ENCODE peak calls at places on chromosomes 16 and 17, in six cellular contexts. E is WERI-Rb-1; C is CD8-positive, alpha-beta T cell; F is heart right ventricle; X is esophagus squamous epithelium; Q is uterus. G is an unnamed sample.

GRCh38 chr17:1941241-1942065 is 83.7 kb downstream of the RTN4RL1 start:
- DNase-seq in C (no peak), X (no peak), F (no peak), Q (no peak), E (no peak), G (no peak)

GRCh38 chr16:56970934-56971767 is 9.4 kb downstream of the CETP start:
- DNase-seq in C (no peak), F (no peak), E (no peak), Q (no peak), X (no peak), G (no peak)

GRCh38 chr17:78442648-78443128 is 64.2 kb downstream of the PGS1 start:
- DNase-seq in C (peak), E (no peak), F (peak), X (peak), Q (peak), G (no peak)

GRCh38 chr17:67388986-67389385 is 11.9 kb downstream of the PITPNC1 start:
- DNase-seq in X (no peak), F (no peak), C (no peak), Q (no peak), E (no peak), G (no peak)

GRCh38 chr17:65156185-65156834 is 19.1 kb downstream of the RGS9 start:
- DNase-seq in Q (no peak), C (no peak), E (peak), X (no peak), F (no peak), G (no peak)

GRCh38 chr16:17448640-17449638 is 21.8 kb downstream of the XYLT1 start:
- DNase-seq in C (peak), X (no peak), E (no peak), Q (no peak), F (peak), G (peak)

GRCh38 chr17:58447039-58447975 is 30.0 kb upstream of the RNF43 start:
- DNase-seq in X (no peak), C (peak), Q (no peak), F (peak), E (peak), G (peak)

GRCh38 chr16:72926671-72927070 is 121.3 kb downstream of the ZFHX3 start:
- DNase-seq in F (no peak), E (no peak), Q (no peak), X (no peak), C (no peak), G (no peak)

GRCh38 chr16:74596586-74596985 is 10.3 kb downstream of the GLG1 start:
- DNase-seq in Q (no peak), F (no peak), E (no peak), X (no peak), C (no peak), G (no peak)

GRCh38 chr17:7961436-7961835 is 29.4 kb downstream of the CNTROB start:
- DNase-seq in E (no peak), C (no peak), F (no peak), X (no peak), Q (peak), G (no peak)

GRCh38 chr17:28147026-28147425 is 104.5 kb downstream of the NLK start:
- DNase-seq in X (no peak), Q (no peak), E (no peak), C (no peak), F (no peak), G (no peak)

GRCh38 chr17:9021985-9022552 is 759 bp downstream of the NTN1 start:
- DNase-seq in Q (peak), C (no peak), E (peak), X (no peak), F (peak), G (no peak)

GRCh38 chr17:47872019-47872650 is 21.2 kb upstream of the SP6 start:
- DNase-seq in C (no peak), F (no peak), Q (no peak), X (no peak), E (no peak), G (no peak)

GRCh38 chr16:81786321-81786720 is 7.2 kb downstream of the PLCG2 start:
- DNase-seq in Q (no peak), F (no peak), E (no peak), C (no peak), X (no peak), G (no peak)

GRCh38 chr17:82255573-82255972 is 17.9 kb downstream of the CSNK1D start:
- DNase-seq in E (no peak), F (no peak), C (no peak), X (no peak), Q (no peak), G (no peak)

GRCh38 chr16:84013787-84014569 is 28.6 kb downstream of the SLC38A8 start:
- DNase-seq in C (peak), E (peak), Q (no peak), F (no peak), X (no peak), G (peak)

GRCh38 chr17:65797809-65798208 is 236.4 kb upstream of the AXIN2 start:
- DNase-seq in C (no peak), X (no peak), F (no peak), Q (no peak), E (peak), G (no peak)

GRCh38 chr16:52861614-52862022 is 191.1 kb downstream of the CHD9NB start:
- DNase-seq in F (no peak), C (no peak), E (peak), X (no peak), Q (no peak), G (no peak)

GRCh38 chr17:5413682-5414081 is 5.8 kb downstream of the NUP88 start:
- DNase-seq in X (no peak), C (no peak), F (no peak), Q (no peak), E (no peak), G (no peak)

GRCh38 chr17:60941028-60941427 is 263.4 kb downstream of the BCAS3 start:
- DNase-seq in Q (peak), E (no peak), X (no peak), C (no peak), F (peak), G (no peak)

GRCh38 chr16:78897299-78897698 is 703.2 kb downstream of the MAF start:
- DNase-seq in X (no peak), C (no peak), E (no peak), F (no peak), Q (no peak), G (no peak)

GRCh38 chr16:53142823-53143568 is 88.2 kb downstream of the CHD9 start:
- DNase-seq in C (no peak), Q (no peak), X (no peak), F (no peak), E (no peak), G (no peak)

GRCh38 chr16:69131167-69131748 is 1.1 kb downstream of the CHTF8 start:
- DNase-seq in X (no peak), E (peak), C (no peak), Q (no peak), F (peak), G (peak)

GRCh38 chr17:56319531-56319930 is 166.3 kb downstream of the ANKFN1 start:
- DNase-seq in C (no peak), Q (no peak), F (no peak), E (no peak), X (no peak), G (no peak)

GRCh38 chr16:81696136-81696958 is 82.7 kb upstream of the PLCG2 start:
- DNase-seq in C (no peak), F (no peak), E (no peak), Q (no peak), X (no peak), G (no peak)

GRCh38 chr16:81527477-81528178 is 83.0 kb downstream of the CMIP start:
- DNase-seq in F (no peak), Q (no peak), E (no peak), C (no peak), X (no peak), G (no peak)

GRCh38 chr17:76179496-76180467 is 38.7 kb upstream of the FOXJ1 start:
- DNase-seq in X (no peak), F (no peak), C (no peak), Q (no peak), E (no peak), G (peak)

GRCh38 chr16:73262931-73263330 is 215.0 kb upstream of the ZFHX3 start:
- DNase-seq in F (no peak), X (no peak), E (no peak), C (no peak), Q (no peak), G (no peak)

GRCh38 chr16:4937782-4938682 is 1.1 kb upstream of the PPL start:
- DNase-seq in X (no peak), E (no peak), C (no peak), F (no peak), Q (no peak), G (no peak)

GRCh38 chr16:4936181-4936990 is 562 bp downstream of the PPL start:
- DNase-seq in C (no peak), X (no peak), E (peak), Q (no peak), F (no peak), G (no peak)

GRCh38 chr16:4938683-4939030 is 1.7 kb upstream of the PPL start:
- DNase-seq in C (no peak), Q (no peak), E (no peak), X (no peak), F (no peak), G (no peak)

GRCh38 chr16:4935231-4935855 is 1.6 kb downstream of the PPL start:
- DNase-seq in Q (peak), X (no peak), F (peak), C (no peak), E (no peak), G (no peak)

DNA sequence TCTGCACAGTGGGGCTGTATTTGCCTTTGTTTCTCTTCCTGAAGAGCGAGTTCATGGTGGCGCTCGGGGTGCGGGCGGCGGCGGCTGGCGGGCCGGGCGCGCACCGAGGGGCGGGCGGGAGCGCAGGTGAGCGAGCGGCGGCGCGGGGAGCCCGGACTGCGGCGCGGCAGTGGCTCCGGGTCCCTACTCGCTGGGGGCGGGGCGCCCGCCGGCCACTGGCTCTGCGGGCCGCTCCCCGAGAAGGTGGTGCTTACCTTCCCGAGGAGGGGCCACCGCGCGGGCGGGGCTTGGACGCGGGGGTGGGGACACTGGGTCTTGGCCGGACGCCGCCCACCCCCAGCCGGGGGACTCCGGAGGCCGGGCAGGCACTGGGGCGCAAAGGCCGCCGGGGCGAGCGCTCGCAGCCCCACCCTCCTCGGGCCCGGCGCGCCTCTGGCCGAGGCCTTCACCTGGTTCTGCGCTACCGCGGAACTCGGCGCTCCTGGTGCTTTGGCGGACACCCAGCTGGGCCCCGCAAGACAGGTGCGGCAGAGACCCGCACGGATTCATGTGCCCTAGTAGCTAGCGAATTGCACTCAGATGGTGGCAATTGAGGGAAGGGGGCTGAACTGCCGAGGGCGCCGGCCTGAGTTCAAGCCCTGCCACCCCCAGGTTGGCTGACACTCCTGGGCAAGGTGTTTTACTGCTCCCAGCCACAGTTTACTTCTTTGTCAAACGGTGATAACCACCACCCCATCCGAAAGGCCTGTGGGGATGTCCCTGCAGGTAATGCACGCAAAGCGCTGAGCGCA is at the start of gene PPL:
- DNase-seq in Q (peak), E (peak), X (no peak), F (peak), C (no peak), G (no peak)
- H3K4me3 ChIP-seq in Q (peak), E (peak), X (peak), F (peak), C (no peak), G (no peak)

GRCh38 chr16:66524601-66525164 is 25.2 kb downstream of the TK2 start:
- DNase-seq in C (no peak), E (no peak), F (no peak), Q (no peak), X (no peak), G (no peak)

GRCh38 chr16:66528294-66528693 is 21.6 kb downstream of the TK2 start:
- DNase-seq in Q (no peak), F (no peak), X (no peak), E (no peak), C (no peak), G (no peak)

GRCh38 chr16:66525396-66526180 is 24.3 kb downstream of the TK2 start:
- DNase-seq in E (no peak), X (no peak), Q (no peak), F (no peak), C (no peak), G (no peak)

GRCh38 chr16:66534376-66534799 is 15.5 kb downstream of the TK2 start:
- DNase-seq in E (no peak), C (no peak), F (no peak), Q (no peak), X (no peak), G (no peak)

DNA sequence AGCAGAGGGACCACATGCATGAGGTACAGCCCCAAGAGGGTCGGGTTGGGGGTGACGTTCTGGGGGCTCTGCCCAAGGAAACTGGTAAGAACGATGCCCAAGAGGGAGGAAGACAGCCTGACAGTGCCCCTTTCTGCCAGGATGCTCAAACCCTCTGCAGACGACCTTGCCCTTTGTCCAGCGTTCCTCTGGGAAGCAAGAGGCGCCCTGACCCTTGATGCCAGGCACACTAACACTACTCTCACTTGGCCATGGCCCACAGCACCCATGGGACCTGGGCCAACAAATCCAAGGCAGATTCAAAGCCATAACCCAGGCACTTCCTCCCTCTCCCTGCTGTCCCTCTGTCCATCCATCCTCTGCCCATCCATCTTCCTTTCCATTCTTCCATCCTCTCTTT is 20.4 kb downstream of the TK2 start:
- DNase-seq in F (no peak), E (no peak), X (no peak), Q (no peak), C (no peak), G (no peak)
- H3K27ac ChIP-seq in F (no peak), E (no peak), X (no peak), Q (no peak), C (no peak), G (no peak)

GRCh38 chr17:50204431-50204830 is 3.0 kb upstream of the COL1A1 start:
- DNase-seq in E (no peak), Q (peak), F (no peak), X (no peak), C (no peak), G (no peak)
- H3K4me3 ChIP-seq in E (no peak), Q (no peak), F (no peak), X (no peak), C (no peak), G (no peak)

DNA sequence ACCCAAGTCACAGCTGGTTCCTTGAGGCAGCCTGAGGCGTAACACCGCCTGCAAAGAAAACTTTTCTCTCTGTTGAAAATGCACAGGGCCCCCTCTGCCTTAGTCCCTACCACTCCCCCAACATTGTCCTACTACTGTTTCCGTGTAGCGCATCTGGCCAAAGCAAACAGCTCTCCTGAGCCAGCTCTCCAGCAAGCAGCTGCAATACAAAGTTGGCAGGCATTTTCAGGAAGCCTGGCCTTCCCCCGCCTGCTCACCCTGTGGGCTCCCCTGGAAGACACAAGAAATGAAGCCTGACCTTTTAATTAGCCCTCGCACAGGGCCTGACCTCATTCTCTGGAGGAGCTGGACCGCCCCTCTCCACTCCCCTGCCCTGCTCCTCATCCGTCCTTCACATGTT is 66.7 kb downstream of the SOX9 start:
- DNase-seq in E (no peak), C (no peak), Q (no peak), X (no peak), F (peak), G (no peak)
- H3K27ac ChIP-seq in E (no peak), C (no peak), Q (no peak), X (no peak), F (peak), G (no peak)

DNA sequence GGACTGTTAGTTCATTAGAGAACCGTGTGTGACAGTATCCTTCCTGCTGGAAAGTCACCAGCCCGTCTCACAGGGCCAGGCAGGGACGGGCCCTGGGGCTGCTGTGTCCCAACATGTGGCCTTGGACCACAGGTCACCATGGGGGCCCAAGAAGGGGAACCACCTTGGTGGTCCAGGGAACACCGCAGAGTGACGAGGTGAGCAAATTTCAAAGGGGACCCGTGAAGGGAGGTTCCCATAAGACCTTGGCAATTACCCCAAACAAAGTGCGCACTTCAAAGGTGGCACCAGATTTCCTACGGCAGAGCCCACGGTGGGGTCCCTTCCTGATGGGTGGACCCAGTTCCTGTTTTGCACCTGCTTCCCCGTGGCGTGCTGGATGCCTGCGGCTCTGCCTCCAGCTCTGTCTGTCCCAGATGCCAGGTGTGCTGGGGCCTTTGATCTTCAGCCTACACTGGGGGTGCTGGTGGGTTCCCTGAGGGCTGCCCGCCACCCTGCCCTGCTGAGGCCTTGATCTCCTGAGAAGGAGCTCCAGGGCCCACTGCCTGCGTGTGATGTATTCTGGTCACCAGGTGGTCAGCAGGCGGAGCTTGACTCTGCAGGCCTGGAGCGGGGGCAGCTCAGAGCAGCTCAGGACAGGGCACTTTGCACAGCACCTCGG is 27.0 kb downstream of the SLC7A5 start:
- DNase-seq in X (no peak), E (no peak), Q (no peak), C (no peak), F (no peak), G (no peak)
- H3K4me3 ChIP-seq in X (no peak), E (no peak), Q (no peak), C (no peak), F (no peak), G (no peak)

GRCh38 chr17:31275126-31275525 is 21.9 kb downstream of the OMG start:
- DNase-seq in C (no peak), Q (no peak), X (no peak), F (no peak), E (no peak), G (no peak)
- H3K27ac ChIP-seq in C (no peak), Q (peak), X (peak), F (no peak), E (no peak), G (no peak)

G was measured in naive thymus-derived CD4-positive, alpha-beta T cell.